ENCODE peak calls at places on chromosome 14, in four cellular contexts. One of them, this sample, is unnamed.
A peak's percentile ranks its signal among the peaks of the same experiment; 100 is the strongest.

GRCh38 chr14:22572562-22573058 is 16.4 kb downstream of the DAD1 start:
- DNase-seq in A549: peak; percentile 24
- DNase-seq in HepG2: peak; percentile 92
- DNase-seq in K562: no peak
- DNase-seq in this sample: no peak

GRCh38 chr14:101025656-101026055 is 122.1 kb upstream of the RTL1 start:
- DNase-seq in A549: no peak
- DNase-seq in HepG2: no peak
- DNase-seq in K562: no peak
- DNase-seq in this sample: no peak

GRCh38 chr14:20516921-20517320 is 11.6 kb downstream of the RNASE10 start:
- DNase-seq in A549: no peak
- DNase-seq in HepG2: no peak
- DNase-seq in K562: no peak
- DNase-seq in this sample: no peak

GRCh38 chr14:30223966-30224365 is 296.3 kb upstream of the PRKD1 start:
- DNase-seq in A549: no peak
- DNase-seq in HepG2: no peak
- DNase-seq in K562: no peak
- DNase-seq in this sample: no peak

GRCh38 chr14:53055003-53055402 is 98.1 kb downstream of the DDHD1 start:
- DNase-seq in A549: peak; percentile 28
- DNase-seq in HepG2: peak; percentile 38
- DNase-seq in K562: peak; percentile 21
- DNase-seq in this sample: no peak

GRCh38 chr14:50001999-50002925 is 109.4 kb downstream of the ARF6 start:
- DNase-seq in A549: no peak
- DNase-seq in HepG2: no peak
- DNase-seq in K562: no peak
- DNase-seq in this sample: no peak

GRCh38 chr14:100286484-100287191 is 19.6 kb downstream of the SLC25A29 start:
- DNase-seq in A549: no peak
- DNase-seq in HepG2: no peak
- DNase-seq in K562: no peak
- DNase-seq in this sample: no peak

GRCh38 chr14:91778217-91778616 is 46.3 kb upstream of the CATSPERB start:
- DNase-seq in A549: no peak
- DNase-seq in HepG2: no peak
- DNase-seq in K562: no peak
- DNase-seq in this sample: no peak

GRCh38 chr14:52801014-52801708 is 9.8 kb upstream of the GNPNAT1 start:
- DNase-seq in A549: no peak
- DNase-seq in HepG2: no peak
- DNase-seq in K562: no peak
- DNase-seq in this sample: no peak

GRCh38 chr14:24080888-24081738 is 9.8 kb downstream of the CPNE6 start:
- DNase-seq in A549: peak; percentile 67
- DNase-seq in HepG2: peak; percentile 38
- DNase-seq in K562: peak; percentile 85
- DNase-seq in this sample: no peak

GRCh38 chr14:32774214-32774613 is 164.5 kb upstream of the NPAS3 start:
- DNase-seq in A549: no peak
- DNase-seq in HepG2: no peak
- DNase-seq in K562: no peak
- DNase-seq in this sample: no peak

GRCh38 chr14:83473846-83474245 is 1940.2 kb upstream of the SEL1L start:
- DNase-seq in A549: no peak
- DNase-seq in HepG2: no peak
- DNase-seq in K562: no peak
- DNase-seq in this sample: no peak

GRCh38 chr14:93984987-93985410 is 8.6 kb upstream of the ASB2 start:
- DNase-seq in A549: peak; percentile 76
- DNase-seq in HepG2: peak; percentile 77
- DNase-seq in K562: peak; percentile 32
- DNase-seq in this sample: no peak

GRCh38 chr14:74875941-74876913 is at the start of gene PROX2:
- DNase-seq in A549: no peak
- DNase-seq in HepG2: no peak
- DNase-seq in K562: no peak
- DNase-seq in this sample: no peak

GRCh38 chr14:71739273-71739990 is 192.8 kb upstream of the RGS6 start:
- DNase-seq in A549: peak; percentile 14
- DNase-seq in HepG2: peak; percentile 50
- DNase-seq in K562: no peak
- DNase-seq in this sample: no peak

GRCh38 chr14:76777721-76778120 is 16.5 kb downstream of the VASH1 start:
- DNase-seq in A549: no peak
- DNase-seq in HepG2: no peak
- DNase-seq in K562: no peak
- DNase-seq in this sample: no peak

GRCh38 chr14:68466491-68466977 is 326.3 kb downstream of the ZFP36L1 start:
- DNase-seq in A549: peak; percentile 84
- DNase-seq in HepG2: peak; percentile 63
- DNase-seq in K562: no peak
- DNase-seq in this sample: no peak

GRCh38 chr14:21044106-21044618 is 2.0 kb downstream of the RNASE7 start:
- DNase-seq in A549: no peak
- DNase-seq in HepG2: peak; percentile 78
- DNase-seq in K562: peak; percentile 47
- DNase-seq in this sample: no peak

GRCh38 chr14:74324945-74325361 is 22.2 kb upstream of the ABCD4 start:
- DNase-seq in A549: peak; percentile 65
- DNase-seq in HepG2: peak; percentile 9
- DNase-seq in K562: peak; percentile 42
- DNase-seq in this sample: no peak

GRCh38 chr14:99682809-99683618 is 1.1 kb upstream of the CYP46A1 start:
- DNase-seq in A549: peak; percentile 89
- DNase-seq in HepG2: peak; percentile 49
- DNase-seq in K562: peak; percentile 74
- DNase-seq in this sample: no peak

GRCh38 chr14:26332966-26333365 is 264.9 kb downstream of the NOVA1 start:
- DNase-seq in A549: no peak
- DNase-seq in HepG2: no peak
- DNase-seq in K562: no peak
- DNase-seq in this sample: no peak

GRCh38 chr14:94320243-94320642 is 2.9 kb downstream of the SERPINA6 start:
- DNase-seq in A549: no peak
- DNase-seq in HepG2: peak; percentile 89
- DNase-seq in K562: no peak
- DNase-seq in this sample: no peak

GRCh38 chr14:26163761-26164160 is 434.1 kb downstream of the NOVA1 start:
- DNase-seq in A549: no peak
- DNase-seq in HepG2: peak; percentile 28
- DNase-seq in K562: no peak
- DNase-seq in this sample: no peak

GRCh38 chr14:105247026-105247425 is 1.3 kb upstream of the BTBD6 start:
- DNase-seq in A549: no peak
- DNase-seq in HepG2: no peak
- DNase-seq in K562: no peak
- DNase-seq in this sample: no peak

GRCh38 chr14:105250008-105250366 is 1.7 kb downstream of the BTBD6 start:
- DNase-seq in A549: no peak
- DNase-seq in HepG2: no peak
- DNase-seq in K562: no peak
- DNase-seq in this sample: no peak

GRCh38 chr14:105249175-105250007 is 1.1 kb downstream of the BTBD6 start:
- DNase-seq in A549: no peak
- DNase-seq in HepG2: no peak
- DNase-seq in K562: no peak
- DNase-seq in this sample: peak; percentile 62

GRCh38 chr14:105248368-105249174 is at the start of gene BTBD6:
- DNase-seq in A549: peak; percentile 85
- DNase-seq in HepG2: no peak
- DNase-seq in K562: no peak
- DNase-seq in this sample: peak; percentile 33

DNA sequence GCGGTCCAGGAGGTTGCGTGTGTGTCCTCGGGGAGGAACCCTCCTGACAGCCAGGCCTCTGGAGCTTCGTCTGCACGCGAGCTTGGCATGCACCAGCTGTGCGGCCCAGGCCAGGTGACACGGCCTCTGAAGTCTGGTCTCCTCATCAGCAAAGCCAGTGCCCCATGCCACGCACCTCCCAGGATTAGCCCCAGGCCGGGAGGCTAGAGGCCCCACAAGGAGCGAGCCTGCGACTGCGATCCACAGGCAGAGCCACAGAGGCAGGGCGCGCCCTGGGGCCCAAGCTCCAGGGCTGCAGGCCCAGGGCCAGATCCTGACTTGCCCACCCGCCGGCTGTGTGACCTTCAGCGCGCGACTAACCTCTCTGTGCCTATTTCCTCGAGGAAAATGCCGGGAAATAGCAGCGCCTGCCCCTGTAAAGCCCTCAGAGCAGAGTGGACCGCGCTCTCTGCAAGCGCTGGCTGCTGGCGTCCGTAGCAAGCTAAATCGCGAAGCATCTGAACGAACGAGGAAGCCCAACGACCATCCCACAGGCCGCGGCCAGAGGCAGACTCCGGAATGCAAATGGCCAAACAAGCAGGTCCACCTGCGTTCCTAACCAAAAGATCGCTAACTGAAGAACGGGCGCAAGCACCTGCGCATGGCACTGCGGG is 492 bp upstream of the BTBD6 start:
- DNase-seq in A549: no peak
- DNase-seq in HepG2: no peak
- DNase-seq in K562: no peak
- DNase-seq in this sample: no peak
- TF ChIP-seq PHF8 in A549: no peak
- TF ChIP-seq PHF8 in HepG2: no peak
- TF ChIP-seq PHF8 in K562: no peak
- TF ChIP-seq PHF8 in this sample: peak; percentile 14

GRCh38 chr14:104025481-104025975 is 60.0 kb upstream of the ASPG start:
- DNase-seq in A549: no peak
- DNase-seq in HepG2: no peak
- DNase-seq in K562: no peak
- DNase-seq in this sample: no peak
- TF ChIP-seq PHF8 in A549: no peak
- TF ChIP-seq PHF8 in HepG2: no peak
- TF ChIP-seq PHF8 in K562: no peak
- TF ChIP-seq PHF8 in this sample: no peak

GRCh38 chr14:51448831-51449665 is 202.7 kb upstream of the FRMD6 start:
- DNase-seq in A549: no peak
- DNase-seq in HepG2: no peak
- DNase-seq in K562: no peak
- DNase-seq in this sample: no peak
- TF ChIP-seq PHF8 in A549: no peak
- TF ChIP-seq PHF8 in HepG2: no peak
- TF ChIP-seq PHF8 in K562: no peak
- TF ChIP-seq PHF8 in this sample: no peak

DNA sequence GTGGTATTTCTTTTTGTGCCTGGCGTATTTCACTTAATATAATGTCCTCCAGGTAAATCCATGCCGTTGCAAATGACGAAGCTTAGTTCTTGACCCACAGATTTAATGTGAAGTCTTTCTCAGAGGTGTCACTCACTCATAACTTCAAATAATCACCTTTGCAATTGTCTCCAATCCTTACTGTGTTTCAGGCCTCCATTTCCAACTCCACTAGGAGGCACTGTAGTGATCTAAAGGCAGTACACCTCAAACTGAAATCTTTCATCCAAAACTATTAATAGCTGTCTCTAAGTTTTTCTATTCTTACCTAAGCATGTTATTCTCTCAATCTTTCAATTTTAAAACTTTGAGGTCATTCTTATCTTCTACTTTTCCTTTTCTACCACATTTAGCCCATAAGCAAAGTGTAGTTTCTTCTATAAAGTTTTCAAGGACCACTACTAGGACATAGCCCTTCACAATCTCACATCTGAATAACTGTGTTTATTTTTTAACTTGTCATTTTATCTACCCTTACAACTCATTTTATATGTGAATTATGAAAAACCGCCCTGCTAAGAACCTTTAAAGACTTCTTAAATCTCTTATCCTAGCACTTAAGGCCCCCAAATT is 25.5 kb upstream of the FBXO34 start:
- DNase-seq in A549: no peak
- DNase-seq in HepG2: peak; percentile 25
- DNase-seq in K562: no peak
- DNase-seq in this sample: no peak
- TF ChIP-seq PHF8 in A549: no peak
- TF ChIP-seq PHF8 in HepG2: no peak
- TF ChIP-seq PHF8 in K562: no peak
- TF ChIP-seq PHF8 in this sample: no peak

GRCh38 chr14:80678436-80678835 is 263.1 kb downstream of the CEP128 start:
- DNase-seq in A549: no peak
- DNase-seq in HepG2: no peak
- DNase-seq in K562: no peak
- DNase-seq in this sample: peak; percentile 7
- TF ChIP-seq PHF8 in A549: no peak
- TF ChIP-seq PHF8 in HepG2: no peak
- TF ChIP-seq PHF8 in K562: no peak
- TF ChIP-seq PHF8 in this sample: no peak

GRCh38 chr14:61644834-61645233 is 50.5 kb upstream of the HIF1A start:
- DNase-seq in A549: no peak
- DNase-seq in HepG2: no peak
- DNase-seq in K562: no peak
- DNase-seq in this sample: no peak
- TF ChIP-seq PHF8 in A549: no peak
- TF ChIP-seq PHF8 in HepG2: no peak
- TF ChIP-seq PHF8 in K562: no peak
- TF ChIP-seq PHF8 in this sample: no peak

DNA sequence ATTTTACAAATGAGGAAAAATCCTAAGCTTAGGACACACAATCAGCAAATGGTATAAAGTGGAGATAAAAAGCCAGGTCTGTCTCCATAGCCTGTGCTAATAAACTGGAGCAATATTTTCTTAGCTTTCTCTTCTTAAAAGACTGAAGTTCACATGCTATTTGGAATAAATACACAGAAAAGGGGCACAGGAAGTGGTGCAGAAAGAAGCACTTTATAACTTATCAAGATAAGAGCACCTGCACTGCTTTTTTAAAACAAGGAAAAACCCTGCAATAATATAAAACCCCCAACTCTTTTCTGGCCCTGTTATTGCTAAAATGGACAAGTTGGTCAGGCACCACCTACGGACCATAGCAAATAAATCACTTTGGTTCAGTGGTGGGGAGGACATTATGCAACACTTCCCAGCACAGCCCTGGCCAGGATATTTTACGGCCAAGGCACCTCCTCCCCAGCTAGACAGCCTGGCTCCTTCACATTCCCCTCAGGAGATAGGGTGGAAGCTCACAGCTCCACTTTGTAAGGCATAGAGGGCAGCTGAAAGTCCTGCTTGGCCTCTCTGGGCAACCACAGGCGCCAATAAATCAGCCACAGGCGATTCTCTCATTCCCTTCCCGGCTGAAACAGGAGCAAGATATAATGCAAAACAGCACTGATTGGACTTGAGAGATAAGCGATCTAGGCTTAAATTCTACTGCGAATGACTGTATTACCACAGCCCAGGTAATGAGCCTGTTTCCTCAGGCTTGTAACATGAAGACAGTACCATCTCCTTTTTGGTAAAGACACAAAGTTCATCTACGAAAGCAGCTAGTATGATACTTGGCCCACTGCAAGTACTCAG is 2.1 kb downstream of the ZBTB25 start:
- DNase-seq in A549: no peak
- DNase-seq in HepG2: peak; percentile 55
- DNase-seq in K562: no peak
- DNase-seq in this sample: no peak
- TF ChIP-seq PHF8 in A549: no peak
- TF ChIP-seq PHF8 in HepG2: no peak
- TF ChIP-seq PHF8 in K562: no peak
- TF ChIP-seq PHF8 in this sample: no peak

This sample was measured in H1.